ENCODE peak calls at places on chromosomes 1 and 21, in six cellular contexts. One of them, this sample, is unnamed.

GRCh38 chr1:11543392-11543791 is 64.4 kb downstream of the DISP3 start:
- DNase-seq in stimulated activated CD8-positive, alpha-beta memory T cell treated with anti-CD3 and anti-CD28 coated beads, Interleukin-15, amount 100 ng/mL, for 24 hours: no peak
- DNase-seq in effector memory CD8-positive, alpha-beta T cell: no peak
- DNase-seq in HT-29: no peak
- DNase-seq in neural progenitor cell: no peak
- DNase-seq in fibroblast of lung: no peak
- DNase-seq in this sample: no peak

GRCh38 chr1:199353906-199354305 is 673.6 kb upstream of the NR5A2 start:
- DNase-seq in fibroblast of lung: peak
- DNase-seq in effector memory CD8-positive, alpha-beta T cell: no peak
- DNase-seq in stimulated activated CD8-positive, alpha-beta memory T cell treated with anti-CD3 and anti-CD28 coated beads, Interleukin-15, amount 100 ng/mL, for 24 hours: no peak
- DNase-seq in HT-29: no peak
- DNase-seq in neural progenitor cell: no peak
- DNase-seq in this sample: no peak

GRCh38 chr1:7549693-7550161 is 221.4 kb upstream of the VAMP3 start:
- DNase-seq in effector memory CD8-positive, alpha-beta T cell: no peak
- DNase-seq in stimulated activated CD8-positive, alpha-beta memory T cell treated with anti-CD3 and anti-CD28 coated beads, Interleukin-15, amount 100 ng/mL, for 24 hours: no peak
- DNase-seq in fibroblast of lung: no peak
- DNase-seq in HT-29: no peak
- DNase-seq in neural progenitor cell: no peak
- DNase-seq in this sample: no peak

GRCh38 chr21:29155118-29155932 is 24.9 kb downstream of the MAP3K7CL start:
- DNase-seq in HT-29: no peak
- DNase-seq in neural progenitor cell: peak
- DNase-seq in stimulated activated CD8-positive, alpha-beta memory T cell treated with anti-CD3 and anti-CD28 coated beads, Interleukin-15, amount 100 ng/mL, for 24 hours: no peak
- DNase-seq in effector memory CD8-positive, alpha-beta T cell: no peak
- DNase-seq in fibroblast of lung: peak
- DNase-seq in this sample: no peak

GRCh38 chr1:236502972-236503639 is 20.7 kb upstream of the LGALS8 start:
- DNase-seq in fibroblast of lung: peak
- DNase-seq in neural progenitor cell: peak
- DNase-seq in effector memory CD8-positive, alpha-beta T cell: no peak
- DNase-seq in HT-29: peak
- DNase-seq in stimulated activated CD8-positive, alpha-beta memory T cell treated with anti-CD3 and anti-CD28 coated beads, Interleukin-15, amount 100 ng/mL, for 24 hours: no peak
- DNase-seq in this sample: no peak

GRCh38 chr1:18951416-18951815 is 5.1 kb downstream of the IFFO2 start:
- DNase-seq in HT-29: no peak
- DNase-seq in neural progenitor cell: no peak
- DNase-seq in fibroblast of lung: no peak
- DNase-seq in effector memory CD8-positive, alpha-beta T cell: no peak
- DNase-seq in stimulated activated CD8-positive, alpha-beta memory T cell treated with anti-CD3 and anti-CD28 coated beads, Interleukin-15, amount 100 ng/mL, for 24 hours: no peak
- DNase-seq in this sample: no peak

GRCh38 chr1:52707927-52708655 is 9.9 kb upstream of the COA7 start:
- DNase-seq in stimulated activated CD8-positive, alpha-beta memory T cell treated with anti-CD3 and anti-CD28 coated beads, Interleukin-15, amount 100 ng/mL, for 24 hours: no peak
- DNase-seq in effector memory CD8-positive, alpha-beta T cell: no peak
- DNase-seq in fibroblast of lung: peak
- DNase-seq in HT-29: no peak
- DNase-seq in neural progenitor cell: no peak
- DNase-seq in this sample: no peak

GRCh38 chr1:28112388-28113311 is 24.2 kb upstream of the EYA3 start:
- DNase-seq in HT-29: peak
- DNase-seq in effector memory CD8-positive, alpha-beta T cell: no peak
- DNase-seq in neural progenitor cell: peak
- DNase-seq in stimulated activated CD8-positive, alpha-beta memory T cell treated with anti-CD3 and anti-CD28 coated beads, Interleukin-15, amount 100 ng/mL, for 24 hours: no peak
- DNase-seq in fibroblast of lung: peak
- DNase-seq in this sample: no peak

GRCh38 chr1:218624051-218624450 is 278.9 kb downstream of the TGFB2 start:
- DNase-seq in effector memory CD8-positive, alpha-beta T cell: no peak
- DNase-seq in neural progenitor cell: no peak
- DNase-seq in HT-29: no peak
- DNase-seq in fibroblast of lung: no peak
- DNase-seq in stimulated activated CD8-positive, alpha-beta memory T cell treated with anti-CD3 and anti-CD28 coated beads, Interleukin-15, amount 100 ng/mL, for 24 hours: no peak
- DNase-seq in this sample: no peak

GRCh38 chr1:91609571-91609970 is 108.9 kb downstream of the CDC7 start:
- DNase-seq in neural progenitor cell: no peak
- DNase-seq in effector memory CD8-positive, alpha-beta T cell: no peak
- DNase-seq in fibroblast of lung: peak
- DNase-seq in HT-29: no peak
- DNase-seq in stimulated activated CD8-positive, alpha-beta memory T cell treated with anti-CD3 and anti-CD28 coated beads, Interleukin-15, amount 100 ng/mL, for 24 hours: no peak
- DNase-seq in this sample: no peak

GRCh38 chr1:173405758-173406344 is 71.3 kb upstream of the PRDX6 start:
- DNase-seq in neural progenitor cell: no peak
- DNase-seq in fibroblast of lung: peak
- DNase-seq in HT-29: no peak
- DNase-seq in effector memory CD8-positive, alpha-beta T cell: no peak
- DNase-seq in stimulated activated CD8-positive, alpha-beta memory T cell treated with anti-CD3 and anti-CD28 coated beads, Interleukin-15, amount 100 ng/mL, for 24 hours: no peak
- DNase-seq in this sample: no peak

GRCh38 chr1:226809785-226810571 is 60.4 kb upstream of the PSEN2 start:
- DNase-seq in stimulated activated CD8-positive, alpha-beta memory T cell treated with anti-CD3 and anti-CD28 coated beads, Interleukin-15, amount 100 ng/mL, for 24 hours: no peak
- DNase-seq in HT-29: no peak
- DNase-seq in fibroblast of lung: no peak
- DNase-seq in neural progenitor cell: no peak
- DNase-seq in effector memory CD8-positive, alpha-beta T cell: no peak
- DNase-seq in this sample: no peak

GRCh38 chr21:44550807-44551206 is 498 bp downstream of the KRTAP10-2 start:
- DNase-seq in effector memory CD8-positive, alpha-beta T cell: no peak
- DNase-seq in fibroblast of lung: no peak
- DNase-seq in stimulated activated CD8-positive, alpha-beta memory T cell treated with anti-CD3 and anti-CD28 coated beads, Interleukin-15, amount 100 ng/mL, for 24 hours: no peak
- DNase-seq in neural progenitor cell: no peak
- DNase-seq in HT-29: no peak
- DNase-seq in this sample: no peak

GRCh38 chr1:231053493-231054162 is 13.6 kb upstream of the FAM89A start:
- DNase-seq in stimulated activated CD8-positive, alpha-beta memory T cell treated with anti-CD3 and anti-CD28 coated beads, Interleukin-15, amount 100 ng/mL, for 24 hours: no peak
- DNase-seq in fibroblast of lung: peak
- DNase-seq in effector memory CD8-positive, alpha-beta T cell: no peak
- DNase-seq in HT-29: peak
- DNase-seq in neural progenitor cell: no peak
- DNase-seq in this sample: no peak

GRCh38 chr1:172955161-172955821 is 95.5 kb downstream of the TNFSF18 start:
- DNase-seq in HT-29: no peak
- DNase-seq in neural progenitor cell: no peak
- DNase-seq in stimulated activated CD8-positive, alpha-beta memory T cell treated with anti-CD3 and anti-CD28 coated beads, Interleukin-15, amount 100 ng/mL, for 24 hours: no peak
- DNase-seq in effector memory CD8-positive, alpha-beta T cell: no peak
- DNase-seq in fibroblast of lung: peak
- DNase-seq in this sample: no peak

GRCh38 chr1:88472283-88472682 is 211.8 kb upstream of the PKN2 start:
- DNase-seq in effector memory CD8-positive, alpha-beta T cell: no peak
- DNase-seq in neural progenitor cell: no peak
- DNase-seq in HT-29: no peak
- DNase-seq in fibroblast of lung: no peak
- DNase-seq in stimulated activated CD8-positive, alpha-beta memory T cell treated with anti-CD3 and anti-CD28 coated beads, Interleukin-15, amount 100 ng/mL, for 24 hours: no peak
- DNase-seq in this sample: no peak

GRCh38 chr1:191483997-191484396 is 674.3 kb upstream of the RGS18 start:
- DNase-seq in HT-29: no peak
- DNase-seq in fibroblast of lung: no peak
- DNase-seq in effector memory CD8-positive, alpha-beta T cell: no peak
- DNase-seq in neural progenitor cell: no peak
- DNase-seq in stimulated activated CD8-positive, alpha-beta memory T cell treated with anti-CD3 and anti-CD28 coated beads, Interleukin-15, amount 100 ng/mL, for 24 hours: no peak
- DNase-seq in this sample: no peak

GRCh38 chr1:182679684-182680083 is 4.7 kb downstream of the RGS8 start:
- DNase-seq in neural progenitor cell: no peak
- DNase-seq in fibroblast of lung: no peak
- DNase-seq in stimulated activated CD8-positive, alpha-beta memory T cell treated with anti-CD3 and anti-CD28 coated beads, Interleukin-15, amount 100 ng/mL, for 24 hours: no peak
- DNase-seq in effector memory CD8-positive, alpha-beta T cell: no peak
- DNase-seq in HT-29: no peak
- DNase-seq in this sample: no peak

GRCh38 chr1:45892068-45892785 is 88.8 kb downstream of the MAST2 start:
- DNase-seq in fibroblast of lung: peak
- DNase-seq in effector memory CD8-positive, alpha-beta T cell: no peak
- DNase-seq in stimulated activated CD8-positive, alpha-beta memory T cell treated with anti-CD3 and anti-CD28 coated beads, Interleukin-15, amount 100 ng/mL, for 24 hours: no peak
- DNase-seq in HT-29: peak
- DNase-seq in neural progenitor cell: no peak
- DNase-seq in this sample: no peak

GRCh38 chr1:6259491-6260362 is 1.2 kb downstream of the GPR153 start:
- DNase-seq in effector memory CD8-positive, alpha-beta T cell: peak
- DNase-seq in neural progenitor cell: peak
- DNase-seq in HT-29: peak
- DNase-seq in stimulated activated CD8-positive, alpha-beta memory T cell treated with anti-CD3 and anti-CD28 coated beads, Interleukin-15, amount 100 ng/mL, for 24 hours: peak
- DNase-seq in fibroblast of lung: peak
- DNase-seq in this sample: peak

GRCh38 chr1:44251989-44252625 is 38.8 kb downstream of the DMAP1 start:
- DNase-seq in fibroblast of lung: no peak
- DNase-seq in effector memory CD8-positive, alpha-beta T cell: no peak
- DNase-seq in HT-29: no peak
- DNase-seq in neural progenitor cell: no peak
- DNase-seq in stimulated activated CD8-positive, alpha-beta memory T cell treated with anti-CD3 and anti-CD28 coated beads, Interleukin-15, amount 100 ng/mL, for 24 hours: no peak
- DNase-seq in this sample: no peak

GRCh38 chr21:35611752-35612151 is 448.6 kb downstream of the SETD4 start:
- DNase-seq in neural progenitor cell: no peak
- DNase-seq in HT-29: no peak
- DNase-seq in stimulated activated CD8-positive, alpha-beta memory T cell treated with anti-CD3 and anti-CD28 coated beads, Interleukin-15, amount 100 ng/mL, for 24 hours: no peak
- DNase-seq in fibroblast of lung: no peak
- DNase-seq in effector memory CD8-positive, alpha-beta T cell: no peak
- DNase-seq in this sample: no peak

GRCh38 chr1:47182681-47183235 is 7.1 kb downstream of the PDZK1IP1 start:
- DNase-seq in effector memory CD8-positive, alpha-beta T cell: no peak
- DNase-seq in neural progenitor cell: no peak
- DNase-seq in fibroblast of lung: no peak
- DNase-seq in HT-29: no peak
- DNase-seq in stimulated activated CD8-positive, alpha-beta memory T cell treated with anti-CD3 and anti-CD28 coated beads, Interleukin-15, amount 100 ng/mL, for 24 hours: no peak
- DNase-seq in this sample: no peak

GRCh38 chr21:38240121-38240520 is 16.7 kb upstream of the KCNJ15 start:
- DNase-seq in effector memory CD8-positive, alpha-beta T cell: no peak
- DNase-seq in neural progenitor cell: no peak
- DNase-seq in HT-29: no peak
- DNase-seq in stimulated activated CD8-positive, alpha-beta memory T cell treated with anti-CD3 and anti-CD28 coated beads, Interleukin-15, amount 100 ng/mL, for 24 hours: no peak
- DNase-seq in fibroblast of lung: no peak
- DNase-seq in this sample: no peak

GRCh38 chr1:193348126-193349045 is 162.0 kb upstream of the B3GALT2 start:
- DNase-seq in neural progenitor cell: peak
- DNase-seq in stimulated activated CD8-positive, alpha-beta memory T cell treated with anti-CD3 and anti-CD28 coated beads, Interleukin-15, amount 100 ng/mL, for 24 hours: no peak
- DNase-seq in HT-29: no peak
- DNase-seq in fibroblast of lung: peak
- DNase-seq in effector memory CD8-positive, alpha-beta T cell: no peak
- DNase-seq in this sample: no peak

GRCh38 chr1:23473037-23473800 is 10.8 kb downstream of the ASAP3 start:
- DNase-seq in fibroblast of lung: peak
- DNase-seq in stimulated activated CD8-positive, alpha-beta memory T cell treated with anti-CD3 and anti-CD28 coated beads, Interleukin-15, amount 100 ng/mL, for 24 hours: no peak
- DNase-seq in neural progenitor cell: no peak
- DNase-seq in HT-29: no peak
- DNase-seq in effector memory CD8-positive, alpha-beta T cell: no peak
- DNase-seq in this sample: no peak

This sample was measured in natural killer cell.